ENCODE peak calls at places on chromosomes 3 and 15, in four cellular contexts. O is transverse colon, I is SK-N-SH, H is Panc1. E is an unnamed sample. For H3K27me3, the result is how much of the 10 kb centered on the place peaks cover.

GRCh38 chr3:62169871-62170660 is 203.3 kb downstream of the FEZF2 start:
- DNase-seq in O (no peak), I (no peak), H (no peak), E (no peak)

GRCh38 chr3:65636326-65636725 is 402.4 kb downstream of the MAGI1 start:
- DNase-seq in O (no peak), I (peak), H (no peak), E (no peak)

GRCh38 chr3:86954751-86955150 is 36.2 kb downstream of the VGLL3 start:
- DNase-seq in O (no peak), I (no peak), H (no peak), E (no peak)

GRCh38 chr15:75164625-75165024 is 37.1 kb upstream of the C15orf39 start:
- DNase-seq in O (no peak), I (no peak), H (no peak), E (no peak)

GRCh38 chr15:63908986-63909385 is 75.2 kb upstream of the HERC1 start:
- DNase-seq in O (no peak), I (no peak), H (no peak), E (no peak)

GRCh38 chr15:31294067-31294466 is 32.6 kb upstream of the KLF13 start:
- DNase-seq in O (no peak), I (no peak), H (no peak), E (peak)

GRCh38 chr3:115488410-115488809 is 134.9 kb upstream of the GAP43 start:
- DNase-seq in O (no peak), I (no peak), H (no peak), E (no peak)

GRCh38 chr3:105619651-105620050 is 249.2 kb downstream of the CBLB start:
- DNase-seq in O (no peak), I (no peak), H (no peak), E (no peak)

GRCh38 chr3:177679568-177680441 is 482.5 kb upstream of the TBL1XR1 start:
- DNase-seq in O (no peak), I (peak), H (no peak), E (no peak)

GRCh38 chr15:80507638-80508316 is 103.6 kb downstream of the ARNT2 start:
- DNase-seq in O (no peak), I (no peak), H (no peak), E (no peak)

GRCh38 chr3:151315136-151315535 is 1.5 kb downstream of the GPR87 start:
- DNase-seq in O (no peak), I (no peak), H (no peak), E (no peak)

GRCh38 chr15:98650871-98651481 is 2.6 kb downstream of the IGF1R start:
- DNase-seq in O (peak), I (no peak), H (no peak), E (peak)

GRCh38 chr3:170585937-170586310 is at the start of gene SLC7A14:
- DNase-seq in O (no peak), I (peak), H (no peak), E (no peak)

GRCh38 chr3:61589856-61590255 is 28.5 kb downstream of the PTPRG start:
- DNase-seq in O (no peak), I (no peak), H (no peak), E (no peak)

GRCh38 chr3:131728898-131729297 is 226.1 kb upstream of the MRPL3 start:
- DNase-seq in O (no peak), I (no peak), H (no peak), E (no peak)

GRCh38 chr3:111314146-111314873 is 227.7 kb upstream of the CD96 start:
- DNase-seq in O (no peak), I (no peak), H (no peak), E (peak)

GRCh38 chr3:196645917-196646735 is 6.6 kb downstream of the NRROS start:
- DNase-seq in O (no peak), I (no peak), H (no peak), E (no peak)

GRCh38 chr3:192409838-192410683 is 317.3 kb downstream of the FGF12 start:
- DNase-seq in O (no peak), I (no peak), H (no peak), E (no peak)

GRCh38 chr15:74543583-74543982 is 2.6 kb downstream of the ARID3B start:
- DNase-seq in O (no peak), I (no peak), H (no peak), E (no peak)

GRCh38 chr3:50100956-50101845 is 12.5 kb downstream of the RBM5 start:
- DNase-seq in O (no peak), I (no peak), H (no peak), E (no peak)

GRCh38 chr3:40588406-40588805 is 63.6 kb downstream of the ZNF621 start:
- DNase-seq in O (peak), I (no peak), H (no peak), E (no peak)

GRCh38 chr3:116815831-116816588 is 106.4 kb downstream of the TUSC7 start:
- DNase-seq in O (peak), I (peak), H (no peak), E (no peak)

GRCh38 chr3:106281231-106281630 is 412.4 kb upstream of the CBLB start:
- DNase-seq in O (no peak), I (no peak), H (no peak), E (no peak)

GRCh38 chr3:111831840-111832239 is 27.2 kb upstream of the PHLDB2 start:
- DNase-seq in O (no peak), I (no peak), H (no peak), E (no peak)

GRCh38 chr3:116314476-116314875 is 130.8 kb downstream of the LSAMP start:
- DNase-seq in O (no peak), I (peak), H (no peak), E (no peak)

GRCh38 chr3:50600141-50600753 is 11.3 kb downstream of the CISH start:
- DNase-seq in O (no peak), I (no peak), H (no peak), E (peak)

GRCh38 chr3:12969487-12969886 is 103.7 kb downstream of the IQSEC1 start:
- DNase-seq in O (no peak), I (no peak), H (no peak), E (no peak)

GRCh38 chr3:185175370-185175987 is 22.6 kb upstream of the C3orf70 start:
- DNase-seq in O (peak), I (peak), H (no peak), E (peak)

GRCh38 chr3:21705769-21706168 is 45.2 kb downstream of the ZNF385D start:
- DNase-seq in O (no peak), I (no peak), H (peak), E (peak)

GRCh38 chr3:12237912-12238650 is 50.8 kb upstream of the PPARG start:
- DNase-seq in O (no peak), I (no peak), H (no peak), E (no peak)

GRCh38 chr3:184299488-184300376 is 691 bp downstream of the PSMD2 start:
- DNase-seq in O (no peak), I (no peak), H (no peak), E (no peak)

GRCh38 chr3:20023663-20024417 is 11.8 kb upstream of the PP2D1 start:
- DNase-seq in O (peak), I (no peak), H (no peak), E (peak)

GRCh38 chr3:87088984-87089841 is 98.3 kb upstream of the VGLL3 start:
- DNase-seq in O (peak), I (peak), H (peak), E (peak)

GRCh38 chr3:162217603-162218002 is 721.0 kb downstream of the OTOL1 start:
- DNase-seq in O (no peak), I (no peak), H (no peak), E (no peak)

GRCh38 chr15:99955181-99955525 is 221.9 kb upstream of the LYSMD4 start:
- DNase-seq in O (no peak), I (no peak), H (no peak), E (no peak)

GRCh38 chr3:56921573-56922571 is 120.1 kb upstream of the ARHGEF3 start:
- DNase-seq in O (no peak), I (no peak), H (no peak), E (no peak)

GRCh38 chr3:126358816-126359181 is 1.6 kb upstream of the KLF15 start:
- DNase-seq in O (no peak), I (no peak), H (no peak), E (no peak)

GRCh38 chr15:69853572-69853971 is 244.1 kb downstream of the TLE3 start:
- DNase-seq in O (no peak), I (no peak), H (peak), E (no peak)

GRCh38 chr15:48423342-48423741 is 92.1 kb downstream of the DUT start:
- DNase-seq in O (no peak), I (no peak), H (no peak), E (no peak)

GRCh38 chr3:117681619-117682018 is 972.0 kb downstream of the TUSC7 start:
- DNase-seq in O (no peak), I (no peak), H (no peak), E (no peak)

DNA sequence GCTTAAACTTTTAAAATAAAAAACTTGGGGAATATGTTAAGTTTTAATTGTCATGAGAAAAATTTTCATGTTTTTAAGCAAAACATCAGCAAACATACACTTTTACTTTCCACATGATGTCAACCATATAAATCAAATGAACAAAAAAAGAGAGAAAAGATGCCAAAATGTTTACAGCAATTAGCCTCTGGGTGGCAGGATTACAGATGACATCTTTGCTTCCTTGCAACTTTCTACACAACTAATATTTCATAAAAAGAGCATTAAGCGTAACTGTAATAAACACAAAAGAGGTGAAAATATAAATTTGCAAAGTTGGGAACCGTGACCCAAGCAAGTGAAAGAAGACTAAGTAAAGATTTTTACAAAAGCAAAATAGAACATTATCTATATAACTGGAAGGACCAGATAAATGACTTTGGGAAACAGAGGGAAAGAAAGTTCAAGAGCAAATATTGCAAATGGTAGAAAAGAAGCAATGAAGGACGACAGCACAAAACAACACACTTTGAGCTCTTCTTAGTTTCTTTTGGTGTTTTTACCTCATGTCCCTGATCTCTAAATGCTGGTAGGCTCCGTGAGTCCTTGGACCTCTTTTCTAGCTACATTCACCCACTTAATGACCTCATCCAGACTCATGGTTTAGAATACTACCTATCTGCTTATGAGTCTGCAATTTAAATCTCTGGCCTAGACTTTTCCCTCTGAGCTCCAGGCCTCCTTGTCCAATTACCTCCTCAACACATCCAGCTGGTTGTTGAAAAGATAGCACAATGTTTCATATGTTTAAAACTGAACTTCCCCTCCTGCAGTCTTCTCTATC is 9.4 kb downstream of the TP53BP1 start:
- DNase-seq in O (no peak), I (peak), H (no peak), E (no peak)
- H3K27me3 ChIP-seq in O (under half), I (under half), H (under half), E (under half)

GRCh38 chr15:61159901-61160300 is 69.2 kb downstream of the RORA start:
- DNase-seq in O (no peak), I (no peak), H (no peak), E (no peak)

GRCh38 chr15:61155741-61156700 is 73.1 kb downstream of the RORA start:
- DNase-seq in O (peak), I (no peak), H (no peak), E (no peak)

DNA sequence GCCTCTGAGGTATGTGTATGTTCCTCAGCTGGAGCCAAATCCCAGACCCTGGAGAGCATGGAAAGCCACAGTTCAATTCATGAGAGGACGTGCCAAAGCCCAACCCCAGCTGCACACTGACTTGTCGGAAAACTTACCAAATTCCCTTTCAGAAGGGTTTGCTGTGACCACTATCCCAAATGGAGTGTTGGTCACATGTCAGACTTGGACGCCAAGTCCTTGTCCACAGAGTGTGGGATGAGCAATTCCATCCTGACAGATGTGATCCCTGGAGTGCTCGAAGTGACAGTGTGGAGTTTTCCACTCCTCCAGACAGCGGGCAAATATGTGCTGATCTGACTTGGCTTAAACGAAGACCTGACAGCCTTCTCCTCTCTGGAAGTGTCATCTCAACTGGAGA is 71.2 kb downstream of the RORA start:
- DNase-seq in O (peak), I (no peak), H (no peak), E (no peak)
- TF ChIP-seq POLR2AphosphoS5 in O (peak), I (no peak), H (no peak), E (peak)

GRCh38 chr15:89784686-89784960 is 8.5 kb downstream of the MESP2 start:
- DNase-seq in O (no peak), I (no peak), H (no peak), E (no peak)
- H3K27ac ChIP-seq in O (peak), I (no peak), H (no peak), E (no peak)

DNA sequence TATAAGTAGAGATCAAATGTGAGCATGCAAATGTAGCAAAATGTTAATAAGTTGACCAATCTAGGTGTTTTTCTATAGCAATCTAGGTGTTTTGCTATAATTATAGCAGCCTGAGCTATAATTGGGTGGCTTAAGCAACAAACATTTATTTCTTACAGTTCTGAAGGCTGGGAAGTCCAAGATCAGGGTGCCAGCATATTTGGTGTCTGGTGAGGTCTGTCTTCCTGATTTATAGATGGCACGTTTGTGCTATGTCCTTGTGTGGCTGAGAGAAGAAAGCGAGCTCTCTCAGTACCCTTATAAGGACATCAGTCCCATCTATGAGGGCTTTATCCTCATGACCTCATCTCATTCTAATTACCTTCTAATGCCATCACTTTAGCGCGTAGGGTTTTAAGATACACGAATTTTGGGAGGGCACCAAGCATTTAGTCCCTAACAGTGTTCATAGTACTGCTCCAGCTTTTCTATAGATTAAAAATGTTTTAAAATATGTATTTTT is 171.1 kb downstream of the GHSR start:
- DNase-seq in O (no peak), I (no peak), H (no peak), E (no peak)
- H3K27me3 ChIP-seq in O (under half), I (under half), H (under half), E (under half)

GRCh38 chr3:55660642-55661041 is 173.5 kb upstream of the WNT5A start:
- DNase-seq in O (no peak), I (no peak), H (no peak), E (no peak)

GRCh38 chr3:55662683-55663082 is 175.6 kb upstream of the WNT5A start:
- DNase-seq in O (no peak), I (no peak), H (no peak), E (no peak)

GRCh38 chr3:55659701-55660100 is 172.6 kb upstream of the WNT5A start:
- DNase-seq in O (no peak), I (no peak), H (no peak), E (no peak)

GRCh38 chr3:55659023-55659355 is 171.9 kb upstream of the WNT5A start:
- DNase-seq in O (no peak), I (no peak), H (no peak), E (no peak)

DNA sequence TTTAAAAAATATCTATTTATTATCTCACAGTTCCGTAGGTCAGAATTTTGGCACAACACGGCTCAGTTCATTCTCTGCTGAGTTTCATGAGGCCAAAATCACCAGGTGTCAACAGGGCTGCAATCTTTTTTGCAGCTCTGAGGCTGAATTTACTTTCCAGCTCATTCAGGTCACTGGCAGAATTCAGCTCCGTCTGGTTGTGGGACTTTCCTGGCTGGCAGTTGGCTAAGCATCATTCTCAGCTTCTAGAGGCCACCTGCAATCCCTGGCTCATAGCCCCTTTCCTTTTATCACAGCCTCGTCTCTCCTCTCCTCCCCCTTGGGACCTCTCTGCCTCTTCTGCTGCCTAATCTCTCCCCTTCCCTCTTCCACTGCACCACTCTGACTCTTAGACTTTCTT is 174.0 kb upstream of the WNT5A start:
- DNase-seq in O (no peak), I (no peak), H (no peak), E (no peak)
- TF ChIP-seq POLR2AphosphoS5 in O (no peak), I (no peak), H (no peak), E (no peak)

GRCh38 chr3:183211390-183211789 is 41.7 kb upstream of the B3GNT5 start:
- DNase-seq in O (no peak), I (no peak), H (no peak), E (peak)
- H3K27ac ChIP-seq in O (peak), I (no peak), H (no peak), E (peak)

GRCh38 chr3:199815-200214 is 3.3 kb downstream of the CHL1 start:
- DNase-seq in O (no peak), I (no peak), H (no peak), E (no peak)

GRCh38 chr3:195662-196061 is 901 bp upstream of the CHL1 start:
- DNase-seq in O (no peak), I (peak), H (no peak), E (no peak)

GRCh38 chr3:196322-197153 is at the start of gene CHL1:
- DNase-seq in O (no peak), I (peak), H (no peak), E (no peak)

GRCh38 chr3:197154-197855 is 742 bp downstream of the CHL1 start:
- DNase-seq in O (no peak), I (peak), H (no peak), E (no peak)

GRCh38 chr3:197891-198491 is 1.4 kb downstream of the CHL1 start:
- DNase-seq in O (no peak), I (peak), H (no peak), E (no peak)
- H3K27me3 ChIP-seq in O (under half), I (under half), H (under half), E (under half)

DNA sequence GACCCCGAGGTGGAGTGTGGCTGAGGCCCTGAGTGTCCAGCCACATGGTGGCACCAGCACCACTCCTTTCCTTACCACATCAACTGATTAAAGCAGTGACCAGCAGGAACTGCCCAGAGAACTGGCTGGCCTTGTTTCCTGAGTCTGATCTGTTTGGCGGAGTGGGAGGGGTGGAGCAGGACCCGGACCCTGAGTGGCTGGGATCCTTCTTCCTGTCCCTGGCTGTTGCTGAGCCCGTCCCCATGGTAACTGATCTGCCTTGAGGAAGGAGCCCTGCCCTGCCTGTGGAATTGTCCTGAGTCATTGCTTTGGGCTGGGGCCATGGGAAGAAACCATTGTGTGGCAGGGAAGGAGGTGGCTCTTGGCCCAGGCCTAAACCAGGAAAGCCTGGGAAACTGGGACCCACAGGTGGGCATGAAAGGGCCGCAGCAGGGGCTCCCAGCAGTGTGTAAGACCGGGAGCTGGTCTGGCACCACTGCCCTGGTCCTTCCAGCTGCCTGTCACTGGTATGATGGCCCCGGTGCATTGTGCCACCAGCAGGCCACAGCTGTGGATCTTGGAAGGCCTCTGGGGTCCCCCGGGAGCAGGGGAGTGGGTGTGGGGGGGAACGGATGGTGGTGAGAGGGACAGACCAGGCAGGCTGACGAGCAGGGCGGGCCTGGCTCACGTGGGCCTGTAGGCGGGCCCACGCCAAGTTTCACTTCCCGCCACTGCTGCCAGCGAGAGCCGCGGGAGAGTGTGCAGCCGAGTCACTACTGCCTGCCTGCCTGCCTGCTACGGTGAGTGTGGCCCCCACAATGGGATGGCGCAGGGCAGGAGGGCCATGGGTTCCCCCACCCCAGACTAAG is 19.2 kb downstream of the ATRIP start:
- DNase-seq in O (peak), I (peak), H (peak), E (peak)
- TF ChIP-seq POLR2AphosphoS5 in O (peak), I (peak), H (no peak), E (peak)

E was measured in stomach.